ENCODE peak calls at places on chromosome X, in five cellular contexts. Z is upper lobe of right lung, B is ovary, X is body of pancreas, I is mammary epithelial cell. L is an unnamed sample.

GRCh38 chrX:107445636-107446035 is 3.8 kb upstream of the FRMPD3 start:
- DNase-seq in B (no peak), Z (no peak), I (no peak), X (no peak), L (no peak)

GRCh38 chrX:47217121-47217851 is 1.2 kb upstream of the CDK16 start:
- DNase-seq in X (peak; percentile 44), B (peak; percentile 49), Z (no peak), I (peak; percentile 86), L (peak; percentile 78)

GRCh38 chrX:49230500-49231232 is 2.5 kb downstream of the CACNA1F start:
- DNase-seq in Z (peak; percentile 94), B (no peak), X (peak; percentile 60), I (no peak), L (no peak)

GRCh38 chrX:64843224-64843623 is 133.0 kb downstream of the ZC4H2 start:
- DNase-seq in Z (no peak), X (no peak), I (no peak), B (no peak), L (no peak)

GRCh38 chrX:148874621-148875020 is 374.2 kb downstream of the AFF2 start:
- DNase-seq in X (no peak), I (no peak), Z (no peak), B (no peak), L (no peak)

GRCh38 chrX:32788936-32789335 is 422.4 kb downstream of the DMD start:
- DNase-seq in X (no peak), B (no peak), Z (no peak), I (no peak), L (no peak)

GRCh38 chrX:2596856-2597255 is 94.2 kb upstream of the CD99 start:
- DNase-seq in Z (no peak), I (no peak), B (no peak), X (no peak), L (no peak)

GRCh38 chrX:132365490-132365889 is 123.3 kb downstream of the MBNL3 start:
- DNase-seq in Z (no peak), X (no peak), B (no peak), I (no peak), L (no peak)

GRCh38 chrX:427812-428725 is 41.4 kb upstream of the PPP2R3B start:
- DNase-seq in B (no peak), X (no peak), I (no peak), Z (no peak), L (no peak)

GRCh38 chrX:152830312-152831305 is at the start of the genes CETN2 and NSDHL:
- DNase-seq in I (peak; percentile 94), Z (peak; percentile 97), B (peak; percentile 95), X (peak; percentile 95), L (peak; percentile 87)

GRCh38 chrX:108199691-108200090 is 108.1 kb downstream of the ATG4A start:
- DNase-seq in I (peak; percentile 14), X (no peak), Z (no peak), B (no peak), L (no peak)

GRCh38 chrX:118666521-118666920 is 60.9 kb upstream of the IL13RA1 start:
- DNase-seq in B (no peak), I (no peak), Z (no peak), X (no peak), L (no peak)

GRCh38 chrX:139720136-139720535 is 12.2 kb upstream of the MCF2 start:
- DNase-seq in X (no peak), Z (no peak), B (no peak), I (peak; percentile 1), L (peak; percentile 28)

GRCh38 chrX:39969826-39970569 is 127.8 kb downstream of the BCOR start:
- DNase-seq in X (no peak), Z (no peak), B (no peak), I (no peak), L (no peak)

GRCh38 chrX:54076903-54077302 is 32.6 kb upstream of the PHF8 start:
- DNase-seq in B (no peak), Z (no peak), I (peak; percentile 73), X (no peak), L (peak; percentile 51)

GRCh38 chrX:121000589-121000988 is 15.0 kb upstream of the CT47A1 start:
- DNase-seq in Z (no peak), X (no peak), B (no peak), I (peak; percentile 33), L (no peak)

GRCh38 chrX:3518870-3519269 is 172.4 kb upstream of the MXRA5 start:
- DNase-seq in I (peak; percentile 26), X (no peak), B (no peak), Z (no peak), L (no peak)

GRCh38 chrX:131277543-131278115 is 11.5 kb downstream of the IGSF1 start:
- DNase-seq in X (no peak), B (no peak), Z (no peak), I (no peak), L (no peak)

GRCh38 chrX:24424948-24425347 is 40.1 kb upstream of the PDK3 start:
- DNase-seq in B (peak; percentile 57), Z (no peak), X (peak; percentile 18), I (no peak), L (no peak)

GRCh38 chrX:11193035-11193469 is 81.9 kb downstream of the HCCS start:
- DNase-seq in B (no peak), I (peak; percentile 5), Z (no peak), X (no peak), L (no peak)

GRCh38 chrX:35562395-35562794 is 235.7 kb upstream of the MAGEB16 start:
- DNase-seq in I (no peak), X (no peak), Z (no peak), B (no peak), L (no peak)

GRCh38 chrX:42085836-42086235 is 162.5 kb upstream of the CASK start:
- DNase-seq in I (peak; percentile 39), X (no peak), B (no peak), Z (no peak), L (peak; percentile 23)

GRCh38 chrX:154761977-154762528 is 611 bp upstream of the DKC1 start:
- DNase-seq in B (peak; percentile 32), X (peak; percentile 25), I (no peak), Z (no peak), L (no peak)

GRCh38 chrX:134512566-134512965 is 52.6 kb downstream of the HPRT1 start:
- DNase-seq in X (no peak), B (no peak), I (peak; percentile 88), Z (no peak), L (peak; percentile 95)

GRCh38 chrX:136768469-136769084 is 12.2 kb downstream of the ARHGEF6 start:
- DNase-seq in X (peak; percentile 35), I (peak; percentile 69), B (peak; percentile 33), Z (no peak), L (peak; percentile 42)

GRCh38 chrX:103398321-103398937 is 22.1 kb downstream of the BEX3 start:
- DNase-seq in X (no peak), B (no peak), I (peak; percentile 79), Z (no peak), L (peak; percentile 37)

GRCh38 chrX:49001521-49002090 is 458 bp downstream of the GRIPAP1 start:
- DNase-seq in I (peak; percentile 52), Z (peak; percentile 64), X (no peak), B (no peak), L (peak; percentile 47)

GRCh38 chrX:153659268-153659667 is 12.3 kb downstream of the DUSP9 start:
- DNase-seq in Z (no peak), X (no peak), B (no peak), I (no peak), L (no peak)

GRCh38 chrX:20312018-20312417 is 45.3 kb upstream of the RPS6KA3 start:
- DNase-seq in I (no peak), Z (no peak), B (no peak), X (no peak), L (no peak)

GRCh38 chrX:148542481-148543255 is 42.3 kb downstream of the AFF2 start:
- DNase-seq in X (no peak), B (no peak), I (no peak), Z (no peak), L (no peak)

GRCh38 chrX:47499291-47499690 is 16.3 kb upstream of the ZNF41 start:
- DNase-seq in B (no peak), X (no peak), Z (no peak), I (no peak), L (no peak)

DNA sequence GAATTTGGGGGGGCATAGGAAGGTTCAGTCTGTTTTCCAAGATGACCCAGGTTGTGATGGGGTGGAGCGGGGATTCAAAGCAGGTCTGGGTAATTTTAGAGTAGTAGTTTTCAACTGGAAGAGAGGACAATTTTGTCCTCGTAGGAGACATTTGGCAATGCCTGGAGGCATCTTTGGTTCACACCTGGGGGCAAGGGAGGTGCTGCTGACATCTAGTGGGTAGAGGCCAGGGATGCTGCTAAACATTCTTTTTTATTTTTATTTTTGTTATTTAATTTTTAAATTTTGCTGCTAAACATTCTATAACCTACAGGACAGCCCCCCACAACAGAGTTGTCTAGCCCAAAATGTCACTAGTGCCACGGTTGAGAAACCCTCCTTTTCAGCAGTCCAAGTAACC is 1.9 kb downstream of the RAB9A start:
- DNase-seq in Z (no peak), B (no peak), X (no peak), I (peak; percentile 31), L (no peak)
- H3K4me1 ChIP-seq in Z (peaks cover 13% of the 10 kb centered on the region), B (peaks cover 14% of the 10 kb centered on the region), X (peaks cover 43% of the 10 kb centered on the region), I (peaks cover 40% of the 10 kb centered on the region), L (peaks cover 22% of the 10 kb centered on the region)

GRCh38 chrX:43974736-43975135 is 1.5 kb upstream of the NDP start:
- DNase-seq in Z (no peak), I (no peak), B (no peak), X (no peak), L (no peak)

GRCh38 chrX:43974076-43974475 is 886 bp upstream of the NDP start:
- DNase-seq in I (peak; percentile 51), B (no peak), X (no peak), Z (no peak), L (peak; percentile 30)

GRCh38 chrX:43975747-43976146 is 2.6 kb upstream of the NDP start:
- DNase-seq in I (no peak), B (no peak), X (no peak), Z (no peak), L (no peak)

GRCh38 chrX:43973249-43973672 is at the start of gene NDP:
- DNase-seq in B (no peak), I (no peak), X (no peak), Z (no peak), L (no peak)

GRCh38 chrX:43976216-43976615 is 3.0 kb upstream of the NDP start:
- DNase-seq in I (no peak), X (no peak), Z (no peak), B (no peak), L (no peak)
- H3K27ac ChIP-seq in I (no peak overlapping the region), X (no peak overlapping the region), Z (no peak overlapping the region), B (no peak overlapping the region), L (no peak overlapping the region)

GRCh38 chrX:1468250-1468772 is 15.6 kb upstream of the ASMTL start:
- DNase-seq in X (no peak), B (no peak), I (peak; percentile 80), Z (peak; percentile 49), L (peak; percentile 61)
- TF ChIP-seq CTCF in X (no peak), B (no peak), I (no peak), Z (no peak), L (no peak)

GRCh38 chrX:13372203-13372980 is 52.5 kb upstream of the ATXN3L start:
- DNase-seq in X (no peak), I (peak; percentile 67), B (no peak), Z (no peak), L (peak; percentile 61)

GRCh38 chrX:13373807-13374187 is 53.9 kb upstream of the ATXN3L start:
- DNase-seq in I (peak; percentile 70), X (no peak), B (no peak), Z (no peak), L (peak; percentile 48)

GRCh38 chrX:13371191-13371590 is 51.3 kb upstream of the ATXN3L start:
- DNase-seq in Z (no peak), I (no peak), X (no peak), B (no peak), L (no peak)

GRCh38 chrX:13374364-13374763 is 54.5 kb upstream of the ATXN3L start:
- DNase-seq in X (no peak), B (no peak), I (no peak), Z (no peak), L (no peak)

GRCh38 chrX:13373027-13373806 is 53.4 kb upstream of the ATXN3L start:
- DNase-seq in I (peak; percentile 52), Z (no peak), X (no peak), B (no peak), L (peak; percentile 58)
- H3K4me1 ChIP-seq in I (peaks cover 46% of the 10 kb centered on the region), Z (no peaks in the 10 kb centered on the region), X (no peaks in the 10 kb centered on the region), B (peaks cover 3% of the 10 kb centered on the region), L (peaks cover 35% of the 10 kb centered on the region)